ENCODE peak calls at places on chromosomes 2 and 18, in four cellular contexts. F is esophagus squamous epithelium, K is tibial nerve, X is neural crest cell. Q is an unnamed sample.

GRCh38 chr2:121335294-121336290 is 50.6 kb upstream of the TFCP2L1 start:
- DNase-seq in F (no peak), K (no peak), X (no peak), Q (no peak)

GRCh38 chr2:28389399-28390240 is 3.0 kb upstream of the FOSL2 start:
- DNase-seq in X (no peak), K (no peak), F (no peak), Q (no peak)

GRCh38 chr18:48529796-48530195 is 9.0 kb upstream of the CTIF start:
- DNase-seq in X (no peak), K (no peak), F (no peak), Q (peak; percentile 49)

GRCh38 chr2:191811807-191812602 is 34.9 kb downstream of the CAVIN2 start:
- DNase-seq in X (peak; percentile 69), K (peak; percentile 74), F (no peak), Q (peak; percentile 36)

GRCh38 chr2:80231421-80231820 is 73.1 kb downstream of the LRRTM1 start:
- DNase-seq in X (no peak), K (no peak), F (no peak), Q (no peak)

GRCh38 chr18:6843308-6843707 is 113.8 kb downstream of the ARHGAP28 start:
- DNase-seq in F (no peak), K (no peak), X (no peak), Q (no peak)

GRCh38 chr2:46984642-46985476 is 69.3 kb upstream of the MCFD2 start:
- DNase-seq in K (peak; percentile 73), F (no peak), X (no peak), Q (peak; percentile 82)

GRCh38 chr2:132645176-132645575 is 24.8 kb downstream of the LYPD1 start:
- DNase-seq in K (no peak), F (no peak), X (no peak), Q (no peak)

GRCh38 chr18:54964741-54965140 is 5.5 kb upstream of the CCDC68 start:
- DNase-seq in X (no peak), F (no peak), K (no peak), Q (no peak)

GRCh38 chr2:221124542-221125235 is 447.4 kb downstream of the EPHA4 start:
- DNase-seq in X (no peak), K (no peak), F (no peak), Q (no peak)